ENCODE peak calls at places on chromosomes 3 and 15, in nine cellular contexts. One of them, this sample, is unnamed.

GRCh38 chr3:69729350-69729919 is 9.8 kb upstream of the MITF start:
- DNase-seq in GM12865: no peak
- DNase-seq in body of pancreas: no peak
- DNase-seq in PC-9: no peak
- DNase-seq in thyroid gland: no peak
- DNase-seq in AG04450: no peak
- DNase-seq in fibroblast of villous mesenchyme: no peak
- DNase-seq in Peyer's patch: no peak
- DNase-seq in fibroblast of mammary gland: no peak
- DNase-seq in this sample: no peak

GRCh38 chr3:161964856-161965255 is 468.2 kb downstream of the OTOL1 start:
- DNase-seq in GM12865: no peak
- DNase-seq in body of pancreas: no peak
- DNase-seq in PC-9: no peak
- DNase-seq in thyroid gland: no peak
- DNase-seq in AG04450: no peak
- DNase-seq in fibroblast of villous mesenchyme: no peak
- DNase-seq in Peyer's patch: no peak
- DNase-seq in fibroblast of mammary gland: no peak
- DNase-seq in this sample: no peak

GRCh38 chr15:41557673-41558399 is 1.2 kb upstream of the TYRO3 start:
- DNase-seq in GM12865: peak
- DNase-seq in body of pancreas: peak
- DNase-seq in PC-9: peak
- DNase-seq in thyroid gland: peak
- DNase-seq in AG04450: peak
- DNase-seq in fibroblast of villous mesenchyme: peak
- DNase-seq in Peyer's patch: peak
- DNase-seq in fibroblast of mammary gland: peak
- DNase-seq in this sample: no peak

GRCh38 chr3:16795601-16796000 is 89.2 kb upstream of the PLCL2 start:
- DNase-seq in GM12865: no peak
- DNase-seq in body of pancreas: no peak
- DNase-seq in PC-9: no peak
- DNase-seq in thyroid gland: no peak
- DNase-seq in AG04450: no peak
- DNase-seq in fibroblast of villous mesenchyme: no peak
- DNase-seq in Peyer's patch: no peak
- DNase-seq in fibroblast of mammary gland: no peak
- DNase-seq in this sample: no peak

GRCh38 chr3:89032331-89033063 is 74.9 kb upstream of the EPHA3 start:
- DNase-seq in GM12865: no peak
- DNase-seq in body of pancreas: no peak
- DNase-seq in PC-9: no peak
- DNase-seq in thyroid gland: no peak
- DNase-seq in AG04450: no peak
- DNase-seq in fibroblast of villous mesenchyme: peak
- DNase-seq in Peyer's patch: no peak
- DNase-seq in fibroblast of mammary gland: no peak
- DNase-seq in this sample: peak

GRCh38 chr3:29324180-29324651 is 43.3 kb downstream of the RBMS3 start:
- DNase-seq in GM12865: peak
- DNase-seq in body of pancreas: peak
- DNase-seq in PC-9: no peak
- DNase-seq in thyroid gland: peak
- DNase-seq in AG04450: no peak
- DNase-seq in fibroblast of villous mesenchyme: peak
- DNase-seq in Peyer's patch: no peak
- DNase-seq in fibroblast of mammary gland: peak
- DNase-seq in this sample: no peak

GRCh38 chr15:62173215-62173614 is 8.1 kb upstream of the C2CD4B start:
- DNase-seq in GM12865: no peak
- DNase-seq in body of pancreas: no peak
- DNase-seq in PC-9: no peak
- DNase-seq in thyroid gland: peak
- DNase-seq in AG04450: no peak
- DNase-seq in fibroblast of villous mesenchyme: no peak
- DNase-seq in Peyer's patch: no peak
- DNase-seq in fibroblast of mammary gland: no peak
- DNase-seq in this sample: no peak

GRCh38 chr3:129558772-129559564 is 16.0 kb downstream of the H1-8 start:
- DNase-seq in GM12865: peak
- DNase-seq in body of pancreas: no peak
- DNase-seq in PC-9: peak
- DNase-seq in thyroid gland: peak
- DNase-seq in AG04450: peak
- DNase-seq in fibroblast of villous mesenchyme: peak
- DNase-seq in Peyer's patch: no peak
- DNase-seq in fibroblast of mammary gland: peak
- DNase-seq in this sample: no peak

GRCh38 chr3:52281980-52282801 is 3.7 kb upstream of the WDR82 start:
- DNase-seq in GM12865: no peak
- DNase-seq in body of pancreas: no peak
- DNase-seq in PC-9: no peak
- DNase-seq in thyroid gland: no peak
- DNase-seq in AG04450: no peak
- DNase-seq in fibroblast of villous mesenchyme: peak
- DNase-seq in Peyer's patch: no peak
- DNase-seq in fibroblast of mammary gland: peak
- DNase-seq in this sample: no peak

GRCh38 chr3:72011495-72011894 is 226.5 kb upstream of the PROK2 start:
- DNase-seq in GM12865: no peak
- DNase-seq in body of pancreas: no peak
- DNase-seq in PC-9: no peak
- DNase-seq in thyroid gland: peak
- DNase-seq in AG04450: no peak
- DNase-seq in fibroblast of villous mesenchyme: no peak
- DNase-seq in Peyer's patch: no peak
- DNase-seq in fibroblast of mammary gland: peak
- DNase-seq in this sample: peak

GRCh38 chr3:195583831-195584542 is at the start of gene APOD:
- DNase-seq in GM12865: no peak
- DNase-seq in body of pancreas: peak
- DNase-seq in PC-9: no peak
- DNase-seq in thyroid gland: peak
- DNase-seq in AG04450: no peak
- DNase-seq in fibroblast of villous mesenchyme: peak
- DNase-seq in Peyer's patch: peak
- DNase-seq in fibroblast of mammary gland: peak
- DNase-seq in this sample: no peak

GRCh38 chr3:8529738-8530525 is 28.3 kb downstream of the LMCD1 start:
- DNase-seq in GM12865: no peak
- DNase-seq in body of pancreas: no peak
- DNase-seq in PC-9: no peak
- DNase-seq in thyroid gland: no peak
- DNase-seq in AG04450: no peak
- DNase-seq in fibroblast of villous mesenchyme: peak
- DNase-seq in Peyer's patch: no peak
- DNase-seq in fibroblast of mammary gland: peak
- DNase-seq in this sample: no peak

GRCh38 chr15:43204016-43204901 is 16.6 kb downstream of the EPB42 start:
- DNase-seq in GM12865: peak
- DNase-seq in body of pancreas: peak
- DNase-seq in PC-9: no peak
- DNase-seq in thyroid gland: peak
- DNase-seq in AG04450: peak
- DNase-seq in fibroblast of villous mesenchyme: peak
- DNase-seq in Peyer's patch: no peak
- DNase-seq in fibroblast of mammary gland: peak
- DNase-seq in this sample: no peak

GRCh38 chr3:150773616-150774192 is 10.7 kb upstream of the SIAH2 start:
- DNase-seq in GM12865: no peak
- DNase-seq in body of pancreas: no peak
- DNase-seq in PC-9: no peak
- DNase-seq in thyroid gland: no peak
- DNase-seq in AG04450: no peak
- DNase-seq in fibroblast of villous mesenchyme: no peak
- DNase-seq in Peyer's patch: no peak
- DNase-seq in fibroblast of mammary gland: no peak
- DNase-seq in this sample: no peak

GRCh38 chr15:81338422-81339007 is 14.6 kb upstream of the STARD5 start:
- DNase-seq in GM12865: no peak
- DNase-seq in body of pancreas: peak
- DNase-seq in PC-9: no peak
- DNase-seq in thyroid gland: peak
- DNase-seq in AG04450: peak
- DNase-seq in fibroblast of villous mesenchyme: peak
- DNase-seq in Peyer's patch: no peak
- DNase-seq in fibroblast of mammary gland: peak
- DNase-seq in this sample: no peak

GRCh38 chr3:14424711-14425573 is 22.5 kb downstream of the SLC6A6 start:
- DNase-seq in GM12865: peak
- DNase-seq in body of pancreas: peak
- DNase-seq in PC-9: no peak
- DNase-seq in thyroid gland: peak
- DNase-seq in AG04450: no peak
- DNase-seq in fibroblast of villous mesenchyme: no peak
- DNase-seq in Peyer's patch: no peak
- DNase-seq in fibroblast of mammary gland: no peak
- DNase-seq in this sample: no peak

GRCh38 chr15:20356444-20357138 is 185.0 kb downstream of the GOLGA6L6 start:
- DNase-seq in GM12865: peak
- DNase-seq in body of pancreas: peak
- DNase-seq in PC-9: peak
- DNase-seq in thyroid gland: no peak
- DNase-seq in AG04450: no peak
- DNase-seq in fibroblast of villous mesenchyme: peak
- DNase-seq in Peyer's patch: no peak
- DNase-seq in fibroblast of mammary gland: peak
- DNase-seq in this sample: no peak

GRCh38 chr3:87167634-87168456 is 59.3 kb upstream of the CHMP2B start:
- DNase-seq in GM12865: peak
- DNase-seq in body of pancreas: peak
- DNase-seq in PC-9: peak
- DNase-seq in thyroid gland: peak
- DNase-seq in AG04450: no peak
- DNase-seq in fibroblast of villous mesenchyme: peak
- DNase-seq in Peyer's patch: no peak
- DNase-seq in fibroblast of mammary gland: peak
- DNase-seq in this sample: peak

GRCh38 chr3:14138109-14138877 is 13.4 kb downstream of the TMEM43 start:
- DNase-seq in GM12865: no peak
- DNase-seq in body of pancreas: no peak
- DNase-seq in PC-9: no peak
- DNase-seq in thyroid gland: no peak
- DNase-seq in AG04450: no peak
- DNase-seq in fibroblast of villous mesenchyme: no peak
- DNase-seq in Peyer's patch: no peak
- DNase-seq in fibroblast of mammary gland: no peak
- DNase-seq in this sample: no peak

GRCh38 chr3:179604336-179605078 is at the start of the genes MRPL47 and NDUFB5:
- DNase-seq in GM12865: peak
- DNase-seq in body of pancreas: peak
- DNase-seq in PC-9: peak
- DNase-seq in thyroid gland: peak
- DNase-seq in AG04450: peak
- DNase-seq in fibroblast of villous mesenchyme: peak
- DNase-seq in Peyer's patch: peak
- DNase-seq in fibroblast of mammary gland: peak
- DNase-seq in this sample: peak

DNA sequence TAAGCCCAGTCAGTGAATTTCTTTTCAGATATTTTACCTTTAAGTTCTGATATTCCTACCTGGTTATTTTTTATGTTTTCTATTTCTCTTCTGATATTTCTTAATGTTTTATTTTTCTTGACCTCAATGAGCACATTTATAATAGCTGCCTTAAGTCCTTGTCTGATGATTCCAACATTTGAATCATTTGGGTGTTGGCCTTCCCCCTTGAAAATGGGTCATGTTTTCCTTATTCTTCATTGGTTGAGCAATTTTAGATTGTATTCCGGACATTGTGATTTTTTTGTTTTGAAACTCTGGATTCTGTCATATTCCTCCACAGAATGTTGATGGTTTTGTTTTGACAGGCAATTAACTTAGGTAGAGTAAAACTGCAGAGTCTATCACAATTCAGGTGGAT is 9.7 kb upstream of the ACKR4 start:
- DNase-seq in GM12865: no peak
- DNase-seq in body of pancreas: no peak
- DNase-seq in PC-9: no peak
- DNase-seq in thyroid gland: no peak
- DNase-seq in AG04450: no peak
- DNase-seq in fibroblast of villous mesenchyme: no peak
- DNase-seq in Peyer's patch: no peak
- DNase-seq in fibroblast of mammary gland: no peak
- DNase-seq in this sample: no peak
- TF ChIP-seq CTCF in GM12865: no peak
- TF ChIP-seq CTCF in body of pancreas: no peak
- TF ChIP-seq CTCF in PC-9: no peak
- TF ChIP-seq CTCF in thyroid gland: no peak
- TF ChIP-seq CTCF in AG04450: no peak
- TF ChIP-seq CTCF in fibroblast of villous mesenchyme: no peak
- TF ChIP-seq CTCF in Peyer's patch: no peak
- TF ChIP-seq CTCF in fibroblast of mammary gland: no peak
- TF ChIP-seq CTCF in this sample: no peak

GRCh38 chr15:24955549-24955929 is 752 bp downstream of the SNRPN start:
- DNase-seq in GM12865: peak
- DNase-seq in body of pancreas: peak
- DNase-seq in PC-9: no peak
- DNase-seq in thyroid gland: peak
- DNase-seq in AG04450: no peak
- DNase-seq in fibroblast of villous mesenchyme: no peak
- DNase-seq in Peyer's patch: peak
- DNase-seq in fibroblast of mammary gland: no peak
- DNase-seq in this sample: no peak
- H3K4me3 ChIP-seq in GM12865: peak
- H3K4me3 ChIP-seq in body of pancreas: peak
- H3K4me3 ChIP-seq in PC-9: no peak
- H3K4me3 ChIP-seq in thyroid gland: peak
- H3K4me3 ChIP-seq in AG04450: peak
- H3K4me3 ChIP-seq in fibroblast of villous mesenchyme: peak
- H3K4me3 ChIP-seq in Peyer's patch: peak
- H3K4me3 ChIP-seq in fibroblast of mammary gland: peak
- H3K4me3 ChIP-seq in this sample: peak

DNA sequence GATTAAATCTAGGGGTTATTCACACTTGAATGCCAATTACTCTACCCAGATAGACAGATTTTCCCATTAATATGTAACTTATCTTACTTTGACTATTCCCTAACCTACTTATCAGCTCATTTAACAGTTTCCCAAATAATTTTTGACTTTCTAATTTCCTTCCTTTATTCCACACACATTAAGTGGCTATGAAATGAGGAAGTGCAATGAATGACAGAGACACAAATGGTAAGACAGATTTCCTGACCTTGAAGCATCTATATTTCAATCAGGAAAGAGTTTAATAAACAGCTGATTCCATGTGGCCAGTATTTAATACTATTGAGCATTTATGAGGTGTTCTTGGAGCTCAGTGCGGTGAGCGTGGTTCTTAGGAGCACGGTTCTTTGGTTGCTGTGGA is 78.8 kb downstream of the SLC7A14 start:
- DNase-seq in GM12865: no peak
- DNase-seq in body of pancreas: no peak
- DNase-seq in PC-9: no peak
- DNase-seq in thyroid gland: no peak
- DNase-seq in AG04450: no peak
- DNase-seq in fibroblast of villous mesenchyme: no peak
- DNase-seq in Peyer's patch: no peak
- DNase-seq in fibroblast of mammary gland: no peak
- DNase-seq in this sample: no peak
- TF ChIP-seq CTCF in GM12865: no peak
- TF ChIP-seq CTCF in body of pancreas: no peak
- TF ChIP-seq CTCF in PC-9: no peak
- TF ChIP-seq CTCF in thyroid gland: no peak
- TF ChIP-seq CTCF in AG04450: no peak
- TF ChIP-seq CTCF in fibroblast of villous mesenchyme: no peak
- TF ChIP-seq CTCF in Peyer's patch: no peak
- TF ChIP-seq CTCF in fibroblast of mammary gland: no peak
- TF ChIP-seq CTCF in this sample: no peak

GRCh38 chr3:167723025-167723512 is 11.6 kb downstream of the PDCD10 start:
- DNase-seq in GM12865: no peak
- DNase-seq in body of pancreas: no peak
- DNase-seq in PC-9: no peak
- DNase-seq in thyroid gland: no peak
- DNase-seq in AG04450: no peak
- DNase-seq in fibroblast of villous mesenchyme: no peak
- DNase-seq in Peyer's patch: no peak
- DNase-seq in fibroblast of mammary gland: no peak
- DNase-seq in this sample: no peak
- H3K4me3 ChIP-seq in GM12865: no peak
- H3K4me3 ChIP-seq in body of pancreas: no peak
- H3K4me3 ChIP-seq in PC-9: no peak
- H3K4me3 ChIP-seq in thyroid gland: no peak
- H3K4me3 ChIP-seq in AG04450: no peak
- H3K4me3 ChIP-seq in fibroblast of villous mesenchyme: no peak
- H3K4me3 ChIP-seq in Peyer's patch: no peak
- H3K4me3 ChIP-seq in fibroblast of mammary gland: no peak
- H3K4me3 ChIP-seq in this sample: no peak

This sample was measured in epithelial cell of proximal tubule.